ENCODE peak calls at places on chromosomes 4 and X, in five cellular contexts. One of them, this sample, is unnamed.

GRCh38 chr4:109332926-109333464 is 30.5 kb upstream of the COL25A1 start:
- DNase-seq in NCI-H2171 treated with DMSO at 0.1 percent for 48 hours: no peak
- DNase-seq in cardiac muscle cell: peak; percentile 10
- DNase-seq in NCI-H187 treated with DMSO at 0.1 percent for 48 hours: no peak
- DNase-seq in COR-L47: no peak
- DNase-seq in this sample: no peak

GRCh38 chr4:27514711-27515110 is 654.1 kb downstream of the STIM2 start:
- DNase-seq in NCI-H2171 treated with DMSO at 0.1 percent for 48 hours: no peak
- DNase-seq in cardiac muscle cell: no peak
- DNase-seq in NCI-H187 treated with DMSO at 0.1 percent for 48 hours: no peak
- DNase-seq in COR-L47: no peak
- DNase-seq in this sample: no peak

GRCh38 chrX:6729581-6729980 is 194.7 kb upstream of the VCX3A start:
- DNase-seq in NCI-H2171 treated with DMSO at 0.1 percent for 48 hours: peak; percentile 1
- DNase-seq in cardiac muscle cell: no peak
- DNase-seq in NCI-H187 treated with DMSO at 0.1 percent for 48 hours: no peak
- DNase-seq in COR-L47: no peak
- DNase-seq in this sample: no peak

GRCh38 chr4:59643682-59644081 is 1556.4 kb upstream of the ADGRL3 start:
- DNase-seq in NCI-H2171 treated with DMSO at 0.1 percent for 48 hours: no peak
- DNase-seq in cardiac muscle cell: no peak
- DNase-seq in NCI-H187 treated with DMSO at 0.1 percent for 48 hours: no peak
- DNase-seq in COR-L47: no peak
- DNase-seq in this sample: no peak

GRCh38 chr4:14879643-14880042 is 122.6 kb upstream of the CPEB2 start:
- DNase-seq in NCI-H2171 treated with DMSO at 0.1 percent for 48 hours: no peak
- DNase-seq in cardiac muscle cell: no peak
- DNase-seq in NCI-H187 treated with DMSO at 0.1 percent for 48 hours: no peak
- DNase-seq in COR-L47: no peak
- DNase-seq in this sample: no peak

GRCh38 chr4:54001558-54002365 is 62.6 kb downstream of the CHIC2 start:
- DNase-seq in NCI-H2171 treated with DMSO at 0.1 percent for 48 hours: no peak
- DNase-seq in cardiac muscle cell: no peak
- DNase-seq in NCI-H187 treated with DMSO at 0.1 percent for 48 hours: no peak
- DNase-seq in COR-L47: no peak
- DNase-seq in this sample: no peak

GRCh38 chr4:117664706-117665444 is 369.4 kb upstream of the NDST3 start:
- DNase-seq in NCI-H2171 treated with DMSO at 0.1 percent for 48 hours: no peak
- DNase-seq in cardiac muscle cell: no peak
- DNase-seq in NCI-H187 treated with DMSO at 0.1 percent for 48 hours: no peak
- DNase-seq in COR-L47: no peak
- DNase-seq in this sample: no peak

GRCh38 chrX:151697537-151697936 is 2.3 kb downstream of the PRRG3 start:
- DNase-seq in NCI-H2171 treated with DMSO at 0.1 percent for 48 hours: peak; percentile 84
- DNase-seq in cardiac muscle cell: peak; percentile 22
- DNase-seq in NCI-H187 treated with DMSO at 0.1 percent for 48 hours: no peak
- DNase-seq in COR-L47: no peak
- DNase-seq in this sample: no peak

GRCh38 chr4:1964443-1964842 is 44.3 kb downstream of the NELFA start:
- DNase-seq in NCI-H2171 treated with DMSO at 0.1 percent for 48 hours: no peak
- DNase-seq in cardiac muscle cell: no peak
- DNase-seq in NCI-H187 treated with DMSO at 0.1 percent for 48 hours: no peak
- DNase-seq in COR-L47: no peak
- DNase-seq in this sample: no peak